ENCODE peak calls at places on chromosomes 11 and 22, in five cellular contexts. S is body of pancreas, Y is ovary, N is esophagus squamous epithelium, M is IMR-90. D is an unnamed sample.

GRCh38 chr11:63998558-63999348 is 12.5 kb downstream of the OTUB1 start:
- DNase-seq in S (no peak), Y (no peak), N (no peak), M (no peak), D (no peak)

GRCh38 chr11:35324981-35325380 is 94.4 kb downstream of the SLC1A2 start:
- DNase-seq in S (no peak), Y (no peak), N (no peak), M (peak; percentile 40), D (no peak)

GRCh38 chr11:117443269-117444186 is 115.9 kb downstream of the CEP164 start:
- DNase-seq in S (peak; percentile 71), Y (peak; percentile 58), N (no peak), M (peak; percentile 30), D (no peak)

GRCh38 chr22:35454416-35455054 is 54.6 kb downstream of the MCM5 start:
- DNase-seq in S (no peak), Y (no peak), N (no peak), M (no peak), D (no peak)

GRCh38 chr11:134921938-134922337 is 509.9 kb upstream of the B3GAT1 start:
- DNase-seq in S (no peak), Y (no peak), N (no peak), M (no peak), D (peak; percentile 37)

GRCh38 chr22:20998411-20999336 is 3.2 kb downstream of the THAP7 start:
- DNase-seq in S (no peak), Y (no peak), N (no peak), M (peak; percentile 29), D (no peak)

GRCh38 chr22:44698531-44699421 is 3.2 kb upstream of the PRR5 start:
- DNase-seq in S (no peak), Y (peak; percentile 63), N (no peak), M (peak; percentile 94), D (no peak)

GRCh38 chr11:11968511-11969280 is 39.7 kb downstream of the DKK3 start:
- DNase-seq in S (no peak), Y (no peak), N (no peak), M (peak; percentile 44), D (no peak)

GRCh38 chr22:18104566-18104965 is 6.0 kb upstream of the TUBA8 start:
- DNase-seq in S (no peak), Y (no peak), N (no peak), M (peak; percentile 26), D (no peak)

GRCh38 chr11:130003717-130004001 is 1.0 kb upstream of the PRDM10 start:
- DNase-seq in S (no peak), Y (no peak), N (no peak), M (no peak), D (no peak)

GRCh38 chr11:130002352-130002845 is at the start of gene PRDM10:
- DNase-seq in S (peak; percentile 94), Y (peak; percentile 94), N (peak; percentile 73), M (peak; percentile 87), D (peak; percentile 90)

GRCh38 chr11:130000552-130001176 is 2.0 kb downstream of the PRDM10 start:
- DNase-seq in S (no peak), Y (no peak), N (no peak), M (no peak), D (no peak)

GRCh38 chr11:130002846-130003716 is 446 bp upstream of the PRDM10 start:
- DNase-seq in S (peak; percentile 95), Y (peak; percentile 94), N (peak; percentile 86), M (peak; percentile 98), D (peak; percentile 94)

DNA sequence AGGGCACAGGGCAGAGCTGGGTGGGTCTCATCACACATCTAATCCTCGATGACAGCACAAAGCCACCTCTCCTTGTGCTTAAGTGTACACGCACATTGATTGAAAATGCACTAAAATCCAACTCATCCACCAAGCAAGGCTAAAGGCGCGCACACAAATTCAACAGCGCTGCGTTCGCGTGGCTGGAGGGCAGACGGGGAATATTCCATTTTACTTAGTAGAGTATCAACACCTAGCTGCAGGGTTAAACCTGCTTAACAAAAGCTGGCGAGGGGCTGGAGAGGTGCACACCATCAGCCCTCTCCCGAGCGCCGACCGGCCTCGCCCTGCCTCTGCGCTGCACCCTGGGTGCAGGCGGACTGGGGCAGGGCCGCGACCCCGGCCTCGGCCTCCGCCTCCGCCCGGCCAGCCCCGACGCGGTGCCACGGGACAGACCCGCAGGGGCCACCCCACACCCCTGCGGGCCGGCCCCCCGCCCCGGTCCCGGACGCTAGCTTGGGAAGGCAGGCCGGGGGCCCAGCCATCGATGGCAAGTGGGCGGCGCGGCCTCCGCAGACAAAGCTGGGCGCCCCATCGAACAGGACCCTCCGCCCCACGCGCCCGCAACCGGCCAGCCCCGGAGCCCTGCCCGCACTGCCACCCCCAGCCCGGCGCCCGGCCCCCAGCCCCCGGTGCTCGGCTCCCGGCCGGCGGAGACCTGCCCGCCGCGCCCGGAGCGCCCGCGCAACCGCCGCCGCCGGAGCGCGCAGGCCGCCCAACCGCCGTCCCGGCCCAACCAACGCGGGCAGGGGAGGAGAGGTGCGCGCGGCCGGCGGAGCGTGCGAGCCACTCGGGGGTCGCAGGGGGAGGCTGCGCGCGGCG is 914 bp downstream of the PRDM10 start:
- DNase-seq in S (peak; percentile 17), Y (peak; percentile 30), N (no peak), M (peak; percentile 25), D (peak; percentile 21)
- TF ChIP-seq POLR2A in S (peak; percentile 14), Y (no peak), N (peak; percentile 51), M (no peak), D (no peak)

DNA sequence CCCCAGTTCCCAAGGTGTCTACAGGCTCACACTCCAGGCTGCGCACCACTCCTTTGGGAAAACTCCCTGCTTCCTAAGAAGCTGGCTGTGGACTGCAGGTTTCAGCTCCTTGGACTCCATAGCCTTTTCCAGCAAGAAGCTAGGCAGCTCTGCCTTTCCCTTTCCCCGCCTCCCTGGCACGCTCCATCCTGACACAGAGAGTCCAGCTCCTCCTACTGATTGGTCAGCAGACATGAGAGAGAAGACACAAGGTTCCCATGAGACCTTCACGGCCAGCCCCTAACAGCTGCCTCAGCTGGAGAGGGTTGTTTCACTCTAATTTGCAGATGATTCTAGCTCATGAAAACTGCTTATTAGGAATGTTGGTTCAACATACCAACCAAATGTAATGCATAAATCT is 27.6 kb downstream of the TENM4 start:
- DNase-seq in S (peak; percentile 71), Y (peak; percentile 93), N (no peak), M (peak; percentile 94), D (peak; percentile 46)
- TF ChIP-seq CTCF in S (no peak), Y (no peak), N (no peak), M (no peak), D (no peak)

GRCh38 chr11:110479070-110479444 is 49.3 kb downstream of the FDX1 start:
- DNase-seq in S (no peak), Y (no peak), N (no peak), M (no peak), D (no peak)
- TF ChIP-seq POLR2A in S (no peak), Y (no peak), N (no peak), M (no peak), D (no peak)

GRCh38 chr11:1459219-1459575 is 27.4 kb downstream of the MOB2 start:
- DNase-seq in S (no peak), Y (no peak), N (no peak), M (no peak), D (no peak)

GRCh38 chr11:1459739-1460395 is 26.7 kb downstream of the MOB2 start:
- DNase-seq in S (no peak), Y (peak; percentile 57), N (no peak), M (no peak), D (no peak)

GRCh38 chr11:1457856-1458255 is 28.7 kb downstream of the MOB2 start:
- DNase-seq in S (no peak), Y (no peak), N (no peak), M (no peak), D (no peak)

GRCh38 chr11:1457326-1457680 is 29.3 kb downstream of the MOB2 start:
- DNase-seq in S (no peak), Y (no peak), N (no peak), M (no peak), D (no peak)

GRCh38 chr11:1458340-1459218 is 28.0 kb downstream of the MOB2 start:
- DNase-seq in S (peak; percentile 51), Y (peak; percentile 92), N (no peak), M (peak; percentile 2), D (no peak)
- TF ChIP-seq CTCF in S (no peak), Y (peak; percentile 25), N (no peak), M (peak; percentile 23), D (no peak)

GRCh38 chr11:7515544-7515943 is 1.7 kb downstream of the PPFIBP2 start:
- DNase-seq in S (no peak), Y (no peak), N (no peak), M (no peak), D (no peak)

GRCh38 chr11:7511405-7511804 is 2.4 kb upstream of the PPFIBP2 start:
- DNase-seq in S (peak; percentile 87), Y (peak; percentile 33), N (no peak), M (no peak), D (peak; percentile 61)

GRCh38 chr11:7512525-7513209 is 1.1 kb upstream of the PPFIBP2 start:
- DNase-seq in S (peak; percentile 86), Y (peak; percentile 71), N (peak; percentile 36), M (no peak), D (peak; percentile 70)

GRCh38 chr11:7514099-7514725 is 413 bp downstream of the PPFIBP2 start:
- DNase-seq in S (no peak), Y (peak; percentile 27), N (no peak), M (no peak), D (no peak)

GRCh38 chr11:7513210-7514098 is at the start of gene PPFIBP2:
- DNase-seq in S (peak; percentile 87), Y (peak; percentile 85), N (no peak), M (peak; percentile 47), D (peak; percentile 86)
- TF ChIP-seq POLR2A in S (peak; percentile 53), Y (peak; percentile 46), N (peak; percentile 16), M (no peak), D (peak; percentile 72)

DNA sequence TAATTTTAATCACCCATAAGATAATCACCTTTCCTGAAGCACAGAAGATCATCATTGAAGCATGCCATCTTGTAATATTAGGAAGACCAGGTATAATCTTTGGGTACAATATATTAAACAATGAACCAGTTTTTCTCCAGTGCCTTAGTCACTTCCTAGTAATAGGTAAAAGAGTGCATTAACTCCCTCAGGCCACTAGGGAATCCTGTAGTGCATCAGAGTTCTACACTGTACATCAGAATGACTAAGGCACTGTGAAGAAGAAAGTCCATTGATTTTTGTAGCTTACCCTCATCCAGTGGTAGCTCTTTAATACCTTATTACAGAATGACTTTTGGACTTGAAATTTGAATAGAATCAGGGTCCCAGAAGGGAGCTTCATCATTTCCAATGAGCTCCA is 4.5 kb downstream of the C11orf87 start:
- DNase-seq in S (no peak), Y (no peak), N (no peak), M (no peak), D (no peak)
- TF ChIP-seq CTCF in S (no peak), Y (no peak), N (no peak), M (peak; percentile 21), D (no peak)

DNA sequence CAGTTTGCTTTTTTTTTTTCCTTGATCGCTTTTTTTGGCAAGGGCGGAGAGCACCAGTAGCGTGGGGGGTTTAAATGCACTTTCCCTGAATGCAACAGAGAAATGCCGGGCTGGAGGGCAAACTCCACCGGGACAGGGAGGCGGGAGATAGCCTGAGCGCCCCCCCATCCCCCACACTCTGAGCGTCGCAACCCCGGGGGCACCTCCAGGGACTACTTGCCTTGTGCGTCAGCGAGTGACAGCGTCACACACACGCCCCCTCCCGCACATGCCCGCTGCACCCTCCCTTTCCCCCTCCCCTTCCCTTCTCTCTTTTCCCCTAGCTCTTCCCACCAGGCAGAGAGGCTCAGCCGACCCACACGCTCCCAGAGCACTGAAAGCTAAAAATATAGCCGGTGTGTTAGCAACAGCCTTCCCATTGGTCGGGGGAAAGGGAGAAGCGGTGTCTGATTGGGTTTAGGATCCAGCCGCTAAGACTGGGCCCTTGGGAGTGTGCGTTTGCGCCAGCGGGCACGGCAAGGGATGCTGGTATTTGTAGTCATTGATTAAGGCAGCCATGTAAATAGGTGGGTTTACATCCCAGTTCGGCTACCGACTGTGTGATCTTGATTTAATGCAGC is 1.7 kb upstream of the TOB2 start:
- DNase-seq in S (peak; percentile 98), Y (peak; percentile 94), N (peak; percentile 88), M (peak; percentile 99), D (peak; percentile 97)
- TF ChIP-seq POLR2A in S (peak; percentile 84), Y (peak; percentile 73), N (peak; percentile 50), M (no peak), D (peak; percentile 81)